ENCODE peak calls at places on chromosomes 11 and 22, in six cellular contexts. Z is kidney; D is GM23248; G is naive thymus-derived CD4-positive, alpha-beta T cell; R is endodermal cell; I is PC-3. Y is an unnamed sample. For H3K4me1, the result is how much of the 10 kb centered on the place peaks cover.

GRCh38 chr11:92867913-92868619 is 101.4 kb upstream of the MTNR1B start:
- DNase-seq in R (no peak), Z (no peak), G (no peak), D (no peak), I (no peak), Y (no peak)

GRCh38 chr22:22235564-22235963 is 9.0 kb upstream of the VPREB1 start:
- DNase-seq in Z (no peak), R (peak), G (peak), D (peak), I (peak), Y (no peak)

GRCh38 chr11:69151811-69152210 is 3.9 kb upstream of the SMIM38 start:
- DNase-seq in Z (no peak), D (no peak), R (peak), I (no peak), G (no peak), Y (no peak)

GRCh38 chr11:30585892-30586250 is 282 bp downstream of the MPPED2 start:
- DNase-seq in R (no peak), I (no peak), Z (peak), D (peak), G (no peak), Y (no peak)

GRCh38 chr11:119337581-119338317 is 2.9 kb downstream of the C1QTNF5 start:
- DNase-seq in R (peak), I (no peak), Z (peak), G (no peak), D (peak), Y (no peak)

GRCh38 chr11:12215192-12215591 is 104.8 kb downstream of the MICAL2 start:
- DNase-seq in D (no peak), Z (no peak), R (peak), G (no peak), I (no peak), Y (no peak)

GRCh38 chr11:116499396-116500001 is 273.3 kb downstream of the BUD13 start:
- DNase-seq in Z (no peak), R (peak), G (no peak), D (peak), I (peak), Y (no peak)

GRCh38 chr22:22111267-22111751 is 128.7 kb upstream of the TOP3B start:
- DNase-seq in Z (no peak), R (peak), D (peak), I (peak), G (no peak), Y (no peak)

GRCh38 chr22:38946771-38947170 is 10.6 kb upstream of the APOBEC3A start:
- DNase-seq in I (no peak), G (no peak), Z (peak), R (no peak), D (no peak), Y (no peak)

GRCh38 chr11:100573911-100574513 is 113.1 kb upstream of the ARHGAP42 start:
- DNase-seq in I (no peak), D (peak), R (no peak), G (no peak), Z (no peak), Y (no peak)

GRCh38 chr22:47372111-47372581 is 609.7 kb downstream of the TBC1D22A start:
- DNase-seq in R (peak), G (no peak), D (no peak), Z (peak), I (no peak), Y (no peak)

GRCh38 chr11:119100246-119100959 is 1.2 kb downstream of the DPAGT1 start:
- DNase-seq in I (peak), R (peak), D (peak), Z (no peak), G (no peak), Y (no peak)

GRCh38 chr11:15157181-15157580 is 42.5 kb downstream of the INSC start:
- DNase-seq in G (no peak), D (peak), I (peak), R (no peak), Z (no peak), Y (no peak)

GRCh38 chr11:27215471-27216267 is 147.3 kb downstream of the CCDC34 start:
- DNase-seq in Z (peak), G (no peak), R (peak), I (no peak), D (no peak), Y (no peak)

GRCh38 chr11:121099885-121100284 is 1.2 kb upstream of the TECTA start:
- DNase-seq in D (peak), Z (no peak), G (no peak), I (peak), R (no peak), Y (no peak)

GRCh38 chr11:123321641-123322040 is 108.4 kb upstream of the GRAMD1B start:
- DNase-seq in I (no peak), D (peak), R (no peak), Z (no peak), G (no peak), Y (no peak)

GRCh38 chr22:27111796-27112195 is 454.4 kb downstream of the MIAT start:
- DNase-seq in Z (no peak), R (no peak), G (no peak), D (no peak), I (no peak), Y (no peak)

GRCh38 chr11:129636926-129637325 is 178.7 kb upstream of the TMEM45B start:
- DNase-seq in G (no peak), D (peak), R (no peak), Z (no peak), I (no peak), Y (no peak)

GRCh38 chr11:124551189-124551588 is 7.7 kb upstream of the OR8B12 start:
- DNase-seq in I (no peak), G (no peak), R (no peak), Z (no peak), D (no peak), Y (no peak)

GRCh38 chr22:27105142-27106025 is 448.0 kb downstream of the MIAT start:
- DNase-seq in G (no peak), Z (no peak), R (no peak), D (peak), I (no peak), Y (no peak)

GRCh38 chr22:18088825-18089568 is 11.2 kb downstream of the PEX26 start:
- DNase-seq in I (no peak), R (no peak), D (no peak), Z (no peak), G (no peak), Y (no peak)

GRCh38 chr22:46984751-46985506 is 222.5 kb downstream of the TBC1D22A start:
- DNase-seq in I (peak), G (no peak), Z (peak), D (peak), R (no peak), Y (no peak)

GRCh38 chr22:18076060-18076497 is 1.7 kb upstream of the PEX26 start:
- DNase-seq in Z (peak), G (no peak), D (peak), R (peak), I (peak), Y (no peak)

GRCh38 chr11:24386551-24387404 is 110.1 kb upstream of the LUZP2 start:
- DNase-seq in R (peak), D (peak), I (peak), Z (no peak), G (no peak), Y (no peak)

GRCh38 chr22:17772249-17772962 is 1.9 kb downstream of the BID start:
- DNase-seq in R (no peak), D (peak), Z (peak), I (peak), G (no peak), Y (no peak)

GRCh38 chr11:131886201-131886600 is 515.8 kb downstream of the NTM start:
- DNase-seq in D (no peak), Z (no peak), G (no peak), R (no peak), I (peak), Y (no peak)
- H3K4me1 ChIP-seq in D (under half), Z (under half), G (under half), R (under half), I (under half), Y (under half)

GRCh38 chr11:777288-778255 is at the start of gene GATD1:
- DNase-seq in D (peak), G (peak), R (peak), Z (peak), I (peak), Y (peak)
- H3K4me3 ChIP-seq in D (peak), G (peak), R (peak), Z (peak), I (peak), Y (peak)

GRCh38 chr11:3155216-3155615 is 9.9 kb downstream of the OSBPL5 start:
- DNase-seq in I (no peak), D (no peak), G (no peak), Z (peak), R (no peak), Y (no peak)

GRCh38 chr11:3155691-3156258 is 9.3 kb downstream of the OSBPL5 start:
- DNase-seq in D (peak), Z (peak), G (no peak), I (no peak), R (no peak), Y (no peak)

GRCh38 chr11:3152471-3153110 is 12.5 kb downstream of the OSBPL5 start:
- DNase-seq in Z (peak), R (no peak), I (no peak), D (peak), G (no peak), Y (no peak)

GRCh38 chr11:3153291-3153861 is 11.7 kb downstream of the OSBPL5 start:
- DNase-seq in G (no peak), R (no peak), I (no peak), D (peak), Z (peak), Y (no peak)

DNA sequence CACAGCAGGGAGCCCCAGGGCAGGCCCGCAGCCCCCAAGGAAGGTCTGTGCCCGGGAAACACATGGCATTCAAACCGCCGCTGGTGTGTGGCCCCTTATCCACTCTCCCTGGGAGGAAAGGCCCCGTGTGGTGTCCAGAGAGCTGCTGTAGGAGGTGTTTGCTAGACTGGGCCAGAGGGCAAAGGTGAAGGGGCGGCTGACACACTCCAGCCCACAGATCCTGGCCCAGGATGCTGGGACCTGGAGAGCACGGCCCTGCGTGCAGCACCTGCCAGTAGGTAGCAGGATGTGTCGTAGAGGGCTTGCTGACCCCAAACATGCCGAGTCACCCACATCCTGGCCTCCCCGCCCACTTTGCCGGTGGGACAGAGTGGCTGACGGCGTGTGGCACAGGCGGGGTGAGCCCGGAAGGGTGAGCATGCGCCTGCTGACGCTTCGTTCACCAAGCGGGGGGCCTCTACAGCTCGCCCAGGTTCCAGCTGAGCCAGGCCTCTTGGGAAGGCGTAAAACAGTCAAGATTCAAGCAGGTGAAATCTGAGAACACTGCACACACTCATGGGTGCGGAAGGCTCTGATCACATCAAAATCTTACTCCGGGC is 11.0 kb downstream of the OSBPL5 start:
- DNase-seq in I (no peak), G (no peak), Z (peak), D (no peak), R (no peak), Y (no peak)
- H3K27ac ChIP-seq in I (no peak), G (no peak), Z (peak), D (peak), R (peak), Y (peak)

DNA sequence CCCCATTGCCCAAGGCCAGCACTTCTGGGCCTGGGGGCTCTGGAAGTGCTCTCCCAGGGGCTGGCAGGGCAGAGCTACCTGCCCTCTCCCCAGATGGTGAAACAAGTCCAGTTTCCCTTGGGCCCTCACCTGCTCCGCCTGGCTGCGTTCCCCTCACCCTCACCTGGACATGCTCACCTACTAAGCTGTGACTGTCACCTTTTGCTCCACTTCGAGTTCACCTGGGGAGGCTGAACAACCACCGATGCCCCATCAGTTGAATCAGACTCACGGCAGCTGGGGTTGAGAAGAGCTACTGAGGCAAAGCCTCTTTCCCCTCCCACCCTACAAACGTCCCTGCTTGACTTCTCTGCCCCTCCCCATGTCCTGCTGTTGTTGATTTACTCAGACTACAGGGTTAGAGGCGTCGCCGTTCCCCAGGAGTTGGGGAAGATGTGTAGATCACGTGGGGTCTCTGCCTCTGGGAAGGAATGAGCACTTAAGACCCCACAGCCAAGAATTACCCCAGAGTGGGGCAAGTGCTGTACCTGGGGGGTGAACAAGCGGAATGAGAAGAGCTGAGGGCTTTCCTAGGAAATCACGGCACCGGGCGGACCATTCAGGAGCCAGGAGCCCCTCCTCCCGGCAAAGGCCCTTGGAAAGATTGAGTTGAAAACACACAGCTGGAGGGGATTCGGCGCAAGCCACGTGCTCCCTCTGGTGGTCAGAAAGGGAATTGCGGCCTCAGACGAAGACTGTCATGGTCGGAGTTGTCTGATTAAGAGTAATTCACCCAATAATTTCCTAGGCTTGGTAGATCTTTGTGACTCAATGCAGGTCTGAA is 7.1 kb downstream of the FXYD2 start:
- DNase-seq in Z (peak), I (peak), G (peak), R (peak), D (peak), Y (no peak)
- H3K4me1 ChIP-seq in Z (half or more), I (under half), G (half or more), R (under half), D (under half), Y (under half)

DNA sequence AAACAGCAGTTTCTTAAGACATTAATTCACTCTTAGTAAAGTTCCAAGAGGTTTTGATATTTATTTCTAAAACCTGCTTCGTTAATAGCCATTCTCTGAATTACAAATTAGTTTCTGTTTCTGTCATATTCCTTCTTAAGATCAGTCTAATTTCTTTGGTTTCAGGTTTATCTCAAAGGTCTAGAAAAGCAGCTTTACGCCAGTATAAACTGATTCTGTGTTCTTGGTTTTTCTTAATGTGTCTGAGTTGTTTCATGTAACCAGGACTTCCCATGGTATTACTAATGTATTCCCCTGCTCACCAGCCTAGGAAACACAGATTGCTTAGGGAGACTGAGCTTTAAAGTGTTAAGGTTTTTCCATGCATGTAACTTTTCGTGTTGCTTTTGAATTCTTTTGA is 6.8 kb upstream of the ACY3 start:
- DNase-seq in G (no peak), R (no peak), I (no peak), D (no peak), Z (no peak), Y (no peak)
- H3K4me3 ChIP-seq in G (no peak), R (no peak), I (peak), D (no peak), Z (no peak), Y (no peak)

GRCh38 chr22:20920881-20921203 is 3.6 kb downstream of the CRKL start:
- DNase-seq in Z (no peak), R (no peak), D (no peak), G (no peak), I (no peak), Y (no peak)

GRCh38 chr22:20916916-20917810 is at the start of gene CRKL:
- DNase-seq in Z (peak), G (peak), R (peak), D (peak), I (peak), Y (peak)

GRCh38 chr22:20922141-20922751 is 5.0 kb downstream of the CRKL start:
- DNase-seq in R (no peak), Z (no peak), I (peak), D (peak), G (no peak), Y (no peak)

GRCh38 chr22:20919718-20920117 is 2.5 kb downstream of the CRKL start:
- DNase-seq in G (no peak), I (no peak), D (peak), R (no peak), Z (no peak), Y (no peak)

GRCh38 chr22:20918663-20919220 is 1.5 kb downstream of the CRKL start:
- DNase-seq in R (no peak), I (no peak), D (peak), G (no peak), Z (no peak), Y (no peak)
- H3K27ac ChIP-seq in R (no peak), I (no peak), D (peak), G (peak), Z (no peak), Y (peak)

DNA sequence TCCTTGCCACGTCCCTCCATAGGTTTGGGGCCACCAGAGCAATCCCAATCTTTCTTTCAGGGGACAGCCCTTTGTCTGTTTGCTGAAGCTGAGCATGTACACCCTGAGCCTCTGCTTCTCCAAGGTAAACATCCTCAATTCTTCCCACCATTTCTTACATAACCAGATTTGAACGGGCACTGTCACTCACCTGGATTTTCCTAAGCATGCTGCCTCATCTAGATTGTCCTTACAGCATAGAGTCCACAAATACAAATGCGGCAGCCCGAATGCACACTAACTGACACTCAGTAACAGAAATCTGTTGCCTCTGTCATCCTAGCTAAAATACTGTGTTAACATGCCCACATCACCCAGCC is 162.2 kb downstream of the LARGE1 start:
- DNase-seq in G (no peak), D (no peak), Z (no peak), I (no peak), R (no peak), Y (no peak)
- H3K4me1 ChIP-seq in G (under half), D (under half), Z (under half), I (under half), R (under half), Y (under half)

GRCh38 chr11:45384711-45385241 is 98.6 kb upstream of the SYT13 start:
- DNase-seq in R (no peak), Z (no peak), I (no peak), G (no peak), D (no peak), Y (no peak)

GRCh38 chr11:45383229-45383628 is 97.1 kb upstream of the SYT13 start:
- DNase-seq in I (no peak), Z (no peak), D (peak), G (no peak), R (no peak), Y (no peak)

GRCh38 chr11:45385423-45385822 is 99.3 kb upstream of the SYT13 start:
- DNase-seq in D (no peak), R (no peak), G (no peak), Z (no peak), I (no peak), Y (no peak)

GRCh38 chr11:45384016-45384415 is 97.9 kb upstream of the SYT13 start:
- DNase-seq in G (no peak), R (no peak), I (no peak), Z (no peak), D (no peak), Y (no peak)

DNA sequence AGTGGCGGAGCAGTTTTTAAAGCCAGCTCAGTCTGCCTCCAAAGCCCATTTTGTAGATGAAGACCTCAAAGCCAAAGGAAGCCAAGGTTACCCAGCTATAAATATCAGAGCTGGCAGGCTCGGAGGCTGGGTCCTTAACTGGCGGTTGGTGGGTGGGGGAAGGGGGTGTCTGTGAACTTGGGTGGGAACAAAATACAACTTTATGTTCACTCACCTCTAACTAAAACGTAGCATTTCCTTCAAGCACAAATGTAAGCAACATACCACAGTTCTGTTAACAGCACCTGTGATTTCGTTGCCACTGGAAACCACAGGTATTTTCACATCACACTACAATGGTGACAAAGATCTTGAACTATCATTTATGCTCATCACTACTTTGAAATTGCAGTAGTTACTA is 99.7 kb upstream of the SYT13 start:
- DNase-seq in G (no peak), I (no peak), R (no peak), Z (no peak), D (no peak), Y (no peak)
- H3K4me3 ChIP-seq in G (no peak), I (no peak), R (no peak), Z (no peak), D (no peak), Y (no peak)

GRCh38 chr11:64244107-64244506 is 2.6 kb downstream of the PPP1R14B start:
- DNase-seq in Z (no peak), R (no peak), D (no peak), I (no peak), G (no peak), Y (no peak)
- H3K27ac ChIP-seq in Z (no peak), R (no peak), D (no peak), I (no peak), G (no peak), Y (peak)

GRCh38 chr11:78041843-78042455 is 18.9 kb upstream of the KCTD14 start:
- DNase-seq in R (no peak), I (no peak), G (no peak), Z (no peak), D (no peak), Y (no peak)
- H3K4me1 ChIP-seq in R (under half), I (under half), G (under half), Z (under half), D (under half), Y (under half)

Y was measured in esophagus squamous epithelium.